ENCODE peak calls at places on chromosomes 12 and 14, in nine cellular contexts. Z, I, B, C, Q, R, G, K and X are unnamed samples.

GRCh38 chr12:41531147-41531829 is 343.2 kb downstream of the PDZRN4 start:
- DNase-seq in K (peak; percentile 83), G (no peak), Z (no peak), R (no peak), C (peak; percentile 45), I (peak; percentile 16), Q (no peak), B (no peak), X (no peak)

GRCh38 chr12:120719496-120720233 is 6.0 kb upstream of the ACADS start:
- DNase-seq in C (no peak), I (no peak), R (no peak), Q (no peak), B (no peak), K (no peak), G (no peak), Z (no peak), X (no peak)

GRCh38 chr12:29673346-29673745 is 110.4 kb downstream of the TMTC1 start:
- DNase-seq in G (no peak), K (no peak), Z (no peak), I (no peak), B (no peak), C (no peak), R (no peak), Q (no peak), X (no peak)

GRCh38 chr14:31419179-31420012 is 954 bp downstream of the HEATR5A start:
- DNase-seq in I (peak; percentile 73), C (no peak), R (no peak), K (no peak), Q (peak; percentile 33), Z (no peak), G (no peak), B (no peak), X (no peak)

GRCh38 chr12:5873341-5873919 is 71.6 kb downstream of the ANO2 start:
- DNase-seq in R (no peak), B (no peak), C (no peak), Q (no peak), G (no peak), K (no peak), Z (no peak), I (no peak), X (no peak)

GRCh38 chr14:64717870-64718269 is 13.6 kb downstream of the PLEKHG3 start:
- DNase-seq in K (no peak), B (no peak), I (peak; percentile 78), R (no peak), Q (no peak), G (no peak), C (no peak), Z (no peak), X (no peak)

GRCh38 chr12:111505601-111506036 is 93.5 kb downstream of the ATXN2 start:
- DNase-seq in Q (no peak), G (no peak), R (no peak), C (no peak), K (no peak), Z (no peak), B (no peak), I (no peak), X (no peak)

GRCh38 chr12:120962487-120963054 is 15.8 kb upstream of the HNF1A start:
- DNase-seq in Z (no peak), Q (no peak), R (no peak), I (no peak), C (no peak), K (no peak), G (no peak), B (no peak), X (no peak)

GRCh38 chr14:60061371-60061770 is 30.4 kb upstream of the PCNX4 start:
- DNase-seq in B (no peak), R (no peak), Z (no peak), Q (no peak), I (peak; percentile 37), C (no peak), K (no peak), G (no peak), X (peak; percentile 11)

GRCh38 chr12:57727758-57728395 is 10.7 kb downstream of the AGAP2 start:
- DNase-seq in B (no peak), Q (no peak), K (peak; percentile 15), C (no peak), I (no peak), Z (peak; percentile 38), R (no peak), G (no peak), X (no peak)